ENCODE peak calls at places on chromosomes 13 and 19, in six cellular contexts. V is ovary, Z is HCT116, H is tibial nerve, D is body of pancreas, K is uterus. W is an unnamed sample. For H3K27me3, the result is how much of the 10 kb centered on the place peaks cover.

GRCh38 chr13:24997367-24997967 is 98.5 kb upstream of the PABPC3 start:
- DNase-seq in Z (no peak), D (no peak), K (no peak), V (no peak), H (no peak), W (no peak)

GRCh38 chr13:113275387-113275786 is 21.7 kb upstream of the LAMP1 start:
- DNase-seq in D (peak), K (peak), H (no peak), Z (peak), V (peak), W (peak)

GRCh38 chr19:46759817-46760333 is 13.6 kb upstream of the STRN4 start:
- DNase-seq in D (no peak), H (peak), K (peak), V (no peak), Z (no peak), W (no peak)

GRCh38 chr13:43331676-43332075 is 308.3 kb downstream of the DNAJC15 start:
- DNase-seq in K (no peak), V (no peak), H (no peak), D (no peak), Z (no peak), W (no peak)

GRCh38 chr13:25391932-25392331 is 20.2 kb downstream of the ATP8A2 start:
- DNase-seq in K (no peak), Z (no peak), V (no peak), H (no peak), D (no peak), W (no peak)

GRCh38 chr13:32852568-32852967 is 163.7 kb upstream of the KL start:
- DNase-seq in H (no peak), D (no peak), K (no peak), Z (no peak), V (no peak), W (no peak)

GRCh38 chr13:99192480-99192879 is 8.2 kb upstream of the UBAC2 start:
- DNase-seq in K (no peak), V (no peak), H (no peak), D (no peak), Z (no peak), W (no peak)

GRCh38 chr19:46065486-46065885 is 24.7 kb upstream of the IGFL4 start:
- DNase-seq in K (no peak), D (no peak), V (no peak), H (no peak), Z (no peak), W (no peak)

GRCh38 chr19:3987619-3988371 is 2.5 kb upstream of the EEF2 start:
- DNase-seq in D (peak), K (peak), Z (peak), V (peak), H (peak), W (peak)

GRCh38 chr19:46818812-46819211 is 30.4 kb upstream of the SLC1A5 start:
- DNase-seq in K (no peak), D (no peak), Z (no peak), V (no peak), H (no peak), W (no peak)

GRCh38 chr13:29961036-29961685 is 110.7 kb upstream of the UBL3 start:
- DNase-seq in K (no peak), Z (no peak), H (no peak), D (no peak), V (no peak), W (no peak)

GRCh38 chr13:93309886-93310520 is 83.4 kb downstream of the GPC6 start:
- DNase-seq in D (no peak), K (no peak), H (no peak), Z (no peak), V (no peak), W (no peak)

GRCh38 chr19:12722566-12723382 is 958 bp downstream of the TNPO2 start:
- DNase-seq in H (peak), V (peak), K (peak), Z (peak), D (peak), W (peak)
- TF ChIP-seq POLR2A in H (peak), V (peak), K (peak), Z (peak), D (peak), W (no peak)

DNA sequence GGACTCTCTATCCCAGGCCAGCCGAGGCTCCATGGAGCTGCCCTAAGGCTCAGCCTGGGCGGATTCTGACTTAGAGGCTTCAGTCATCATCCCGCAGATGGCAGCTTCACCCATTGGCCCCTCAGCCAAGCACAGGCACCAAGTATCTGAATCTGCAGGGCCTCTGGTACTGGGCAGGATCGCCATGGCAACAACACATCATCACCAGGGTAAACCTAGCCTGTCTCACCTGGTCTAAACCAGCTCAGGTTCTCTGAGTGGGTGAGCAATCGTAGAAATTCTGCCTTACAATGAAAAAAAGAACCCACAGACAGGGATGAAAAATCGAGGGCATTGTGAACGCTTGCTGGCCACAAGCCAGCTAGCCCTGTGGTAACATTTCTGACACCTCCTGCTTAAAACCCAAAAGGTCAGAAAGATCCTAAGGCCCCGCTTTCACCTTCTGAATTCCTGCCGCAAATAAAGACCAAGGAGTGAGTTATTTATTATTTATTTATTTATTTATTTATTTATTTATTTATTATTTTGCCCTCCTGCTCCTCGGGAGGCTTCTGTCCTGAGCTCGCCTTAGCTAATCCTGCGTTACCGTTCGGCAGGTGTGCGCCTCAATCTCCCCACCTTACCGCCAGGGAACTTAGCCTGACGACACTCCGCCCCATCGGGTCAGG is 12.0 kb upstream of the CEACAM21 start:
- DNase-seq in H (no peak), Z (no peak), K (no peak), V (no peak), D (no peak), W (no peak)
- H3K27me3 ChIP-seq in H (under half), Z (under half), K (under half), V (under half), D (under half), W (under half)

GRCh38 chr19:38929929-38930775 is at the start of gene SARS2:
- DNase-seq in D (peak), H (peak), K (peak), Z (peak), V (peak), W (peak)
- TF ChIP-seq POLR2A in D (no peak), H (peak), K (no peak), Z (peak), V (no peak), W (no peak)

GRCh38 chr19:7600721-7601120 is 5.1 kb downstream of the CAMSAP3 start:
- DNase-seq in D (no peak), Z (no peak), V (no peak), K (no peak), H (no peak), W (no peak)
- H3K27me3 ChIP-seq in D (under half), Z (under half), V (under half), K (under half), H (under half), W (under half)

GRCh38 chr19:16601378-16602052 is 26.5 kb downstream of the MED26 start:
- DNase-seq in D (peak), H (no peak), V (no peak), Z (no peak), K (no peak), W (no peak)
- TF ChIP-seq POLR2A in D (no peak), H (no peak), V (no peak), Z (no peak), K (no peak), W (no peak)

W was measured in heart left ventricle.